ENCODE peak calls at places on chromosomes 3 and 15, in five cellular contexts. K is dorsolateral prefrontal cortex, T is kidney epithelial cell, W is mucosa of descending colon, H is body of pancreas. N is an unnamed sample.

GRCh38 chr3:125478321-125478720 is 41.7 kb downstream of the SNX4 start:
- DNase-seq in W (no peak), H (no peak), K (no peak), T (no peak), N (no peak)

GRCh38 chr3:112646623-112647022 is 5.7 kb upstream of the CCDC80 start:
- DNase-seq in W (no peak), K (no peak), H (no peak), T (no peak), N (no peak)

GRCh38 chr15:70974004-70974832 is 81.6 kb downstream of the LRRC49 start:
- DNase-seq in K (no peak), W (no peak), T (no peak), H (no peak), N (peak)

GRCh38 chr3:159902531-159903314 is 85.9 kb upstream of the IL12A start:
- DNase-seq in T (no peak), K (no peak), H (no peak), W (no peak), N (no peak)

GRCh38 chr15:78880242-78880533 is 7.5 kb downstream of the MORF4L1 start:
- DNase-seq in H (no peak), T (no peak), K (no peak), W (no peak), N (no peak)

GRCh38 chr3:23665741-23666140 is 140.0 kb upstream of the UBE2E1 start:
- DNase-seq in K (no peak), W (no peak), H (no peak), T (no peak), N (no peak)

GRCh38 chr15:71201471-71201870 is 86.2 kb downstream of the THSD4 start:
- DNase-seq in H (peak), K (no peak), W (no peak), T (no peak), N (no peak)

GRCh38 chr15:32838820-32839219 is 121.0 kb downstream of the GREM1 start:
- DNase-seq in K (peak), H (peak), T (no peak), W (no peak), N (no peak)

GRCh38 chr15:63188247-63188936 is 1.0 kb upstream of the RAB8B start:
- DNase-seq in T (no peak), W (no peak), K (no peak), H (no peak), N (no peak)

GRCh38 chr3:158267015-158267414 is 157.1 kb downstream of the RSRC1 start:
- DNase-seq in H (no peak), W (no peak), T (no peak), K (no peak), N (no peak)

GRCh38 chr3:127081001-127081720 is 98.2 kb downstream of the PLXNA1 start:
- DNase-seq in K (no peak), W (no peak), T (no peak), H (no peak), N (no peak)

GRCh38 chr15:96276438-96277210 is 53.9 kb upstream of the NR2F2 start:
- DNase-seq in W (no peak), H (no peak), T (no peak), K (no peak), N (no peak)

GRCh38 chr3:170049146-170050000 is 11.6 kb downstream of the GPR160 start:
- DNase-seq in W (peak), H (peak), K (no peak), T (peak), N (peak)

GRCh38 chr15:89674526-89674925 is 4.6 kb downstream of the PLIN1 start:
- DNase-seq in H (no peak), T (no peak), K (no peak), W (no peak), N (no peak)

GRCh38 chr3:31760654-31761053 is 220.4 kb downstream of the OSBPL10 start:
- DNase-seq in H (no peak), W (no peak), K (no peak), T (no peak), N (no peak)

GRCh38 chr15:66115568-66116206 is 137.9 kb downstream of the MEGF11 start:
- DNase-seq in H (no peak), K (no peak), W (no peak), T (no peak), N (no peak)

GRCh38 chr3:153320585-153321128 is 158.6 kb downstream of the RAP2B start:
- DNase-seq in H (no peak), W (no peak), T (no peak), K (no peak), N (no peak)

GRCh38 chr15:66025972-66026371 is 156.7 kb downstream of the RAB11A start:
- DNase-seq in T (no peak), H (no peak), W (no peak), K (no peak), N (no peak)

GRCh38 chr3:148903022-148903442 is 37.9 kb downstream of the CPA3 start:
- DNase-seq in W (no peak), K (no peak), T (no peak), H (no peak), N (no peak)

GRCh38 chr15:42921049-42921731 is 612 bp upstream of the TTBK2 start:
- DNase-seq in W (peak), H (peak), T (no peak), K (peak), N (no peak)

GRCh38 chr15:99605990-99606389 is 40.2 kb downstream of the MEF2A start:
- DNase-seq in H (no peak), T (no peak), K (no peak), W (no peak), N (no peak)

GRCh38 chr3:73228425-73228824 is 167.0 kb downstream of the EBLN2 start:
- DNase-seq in K (no peak), T (no peak), W (no peak), H (no peak), N (no peak)

GRCh38 chr3:120095226-120096165 is 1.2 kb upstream of the GSK3B start:
- DNase-seq in K (peak), W (peak), H (peak), T (peak), N (peak)

GRCh38 chr3:31462050-31462569 is 70.6 kb upstream of the STT3B start:
- DNase-seq in T (no peak), H (no peak), W (no peak), K (no peak), N (no peak)

GRCh38 chr15:62545392-62546227 is 380.5 kb upstream of the C2CD4B start:
- DNase-seq in T (no peak), W (no peak), K (peak), H (peak), N (peak)

GRCh38 chr15:52677593-52677992 is 1.6 kb downstream of the ATOSA start:
- DNase-seq in W (no peak), H (no peak), T (no peak), K (no peak), N (no peak)

GRCh38 chr3:63441262-63441661 is 163.2 kb downstream of the SYNPR start:
- DNase-seq in T (no peak), K (no peak), W (no peak), H (no peak), N (no peak)

GRCh38 chr3:182487048-182487447 is 306.3 kb upstream of the ATP11B start:
- DNase-seq in T (no peak), K (no peak), H (no peak), W (no peak), N (no peak)

GRCh38 chr15:66682246-66682645 is 19.8 kb upstream of the SMAD6 start:
- DNase-seq in W (no peak), K (no peak), H (no peak), T (no peak), N (no peak)

GRCh38 chr15:62482715-62483429 is 317.8 kb upstream of the C2CD4B start:
- DNase-seq in H (no peak), K (no peak), W (no peak), T (no peak), N (no peak)

GRCh38 chr15:100338971-100339444 is 2.8 kb downstream of the ADAMTS17 start:
- DNase-seq in T (peak), W (no peak), K (peak), H (peak), N (no peak)

GRCh38 chr3:82707035-82707434 is 945.6 kb upstream of the GBE1 start:
- DNase-seq in T (no peak), K (no peak), H (peak), W (no peak), N (no peak)
- TF ChIP-seq CTCF in T (no peak), K (no peak), H (peak), W (no peak), N (no peak)

DNA sequence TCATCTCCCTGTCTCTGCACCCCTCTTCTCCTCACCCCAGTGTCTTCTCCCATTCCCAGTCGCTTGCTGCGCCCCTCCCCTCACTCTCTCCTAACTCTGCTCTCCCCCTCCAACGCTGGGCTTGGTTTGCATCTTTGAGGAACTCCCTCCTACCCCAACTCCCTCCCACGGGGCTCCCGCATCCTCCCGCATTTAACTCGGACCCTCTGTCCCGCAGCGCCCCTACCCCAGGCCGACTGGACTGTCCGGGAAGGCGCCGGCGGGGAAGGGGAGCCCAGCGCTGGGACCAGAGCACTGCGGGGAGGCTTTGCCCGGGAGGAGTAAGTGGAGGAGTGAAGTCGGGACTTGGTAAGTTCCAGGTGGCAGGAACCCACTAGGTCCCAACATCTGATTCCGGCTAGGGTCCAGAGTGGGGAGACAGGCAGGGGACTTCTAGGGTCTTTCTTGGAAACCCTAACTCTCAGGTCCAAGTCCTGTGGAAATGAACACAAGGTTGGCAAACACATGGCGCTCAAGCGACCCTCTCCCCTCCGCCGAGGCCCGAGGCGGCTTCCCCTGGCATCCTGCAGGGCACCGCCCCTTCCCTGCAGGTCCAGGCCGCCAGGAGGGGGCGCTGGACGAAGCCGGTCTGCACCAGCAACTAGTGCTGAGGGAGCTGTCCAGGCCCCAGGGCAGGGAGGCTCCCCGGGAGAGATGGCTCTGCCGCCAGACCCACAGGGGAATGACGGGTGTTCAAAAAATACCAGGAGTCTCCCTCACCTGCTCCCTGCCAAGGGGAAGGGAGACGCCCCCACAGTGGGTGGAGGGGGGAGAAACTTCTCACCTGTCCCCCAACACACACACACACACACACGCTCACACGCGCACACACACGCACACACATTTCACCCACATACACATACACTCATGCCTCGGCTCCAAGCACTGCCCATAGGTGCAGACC is 53.2 kb downstream of the LHFPL4 start:
- DNase-seq in H (peak), T (peak), K (peak), W (peak), N (no peak)
- H3K4me3 ChIP-seq in H (no peak), T (no peak), K (peak), W (no peak), N (peak)

DNA sequence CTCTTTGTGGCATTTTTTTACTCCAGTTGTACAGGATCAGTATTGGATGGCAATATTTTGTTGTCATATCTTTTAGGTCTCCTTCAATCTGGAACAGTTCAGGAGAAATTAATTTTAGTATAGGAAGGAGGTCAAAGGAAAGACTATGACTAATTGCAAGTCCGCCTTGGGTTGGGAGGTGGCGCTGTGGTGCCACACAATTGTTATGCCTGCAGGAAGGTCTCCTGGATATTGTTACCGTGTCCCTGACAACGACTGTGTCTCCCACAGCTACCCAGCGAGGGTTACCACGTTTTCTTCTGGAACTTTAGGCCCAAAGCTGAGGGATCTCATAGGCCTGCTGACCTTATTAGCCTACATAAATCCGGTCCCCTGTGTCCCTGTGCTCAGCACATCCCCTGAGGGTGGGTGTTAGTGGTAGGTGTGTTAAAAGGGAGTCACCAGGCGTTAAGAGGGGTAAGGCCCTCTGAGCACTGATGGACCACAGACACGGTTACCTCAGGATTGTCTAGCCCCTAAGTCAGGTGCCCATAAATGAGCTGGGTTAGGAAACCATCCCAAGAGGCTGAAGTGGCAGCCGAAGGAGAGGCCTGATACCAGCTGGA is 31.5 kb downstream of the KCNAB1 start:
- DNase-seq in T (no peak), H (peak), K (peak), W (peak), N (peak)
- TF ChIP-seq CTCF in T (peak), H (peak), K (peak), W (peak), N (peak)

GRCh38 chr3:194488007-194488742 is 1.4 kb upstream of the ATP13A3 start:
- DNase-seq in W (no peak), H (no peak), K (no peak), T (no peak), N (no peak)
- H3K4me3 ChIP-seq in W (no peak), H (no peak), K (peak), T (no peak), N (peak)

GRCh38 chr3:48422272-48422671 is 7.6 kb downstream of the PLXNB1 start:
- DNase-seq in T (no peak), K (no peak), W (no peak), H (no peak), N (no peak)
- TF ChIP-seq CTCF in T (no peak), K (no peak), W (no peak), H (no peak), N (peak)

DNA sequence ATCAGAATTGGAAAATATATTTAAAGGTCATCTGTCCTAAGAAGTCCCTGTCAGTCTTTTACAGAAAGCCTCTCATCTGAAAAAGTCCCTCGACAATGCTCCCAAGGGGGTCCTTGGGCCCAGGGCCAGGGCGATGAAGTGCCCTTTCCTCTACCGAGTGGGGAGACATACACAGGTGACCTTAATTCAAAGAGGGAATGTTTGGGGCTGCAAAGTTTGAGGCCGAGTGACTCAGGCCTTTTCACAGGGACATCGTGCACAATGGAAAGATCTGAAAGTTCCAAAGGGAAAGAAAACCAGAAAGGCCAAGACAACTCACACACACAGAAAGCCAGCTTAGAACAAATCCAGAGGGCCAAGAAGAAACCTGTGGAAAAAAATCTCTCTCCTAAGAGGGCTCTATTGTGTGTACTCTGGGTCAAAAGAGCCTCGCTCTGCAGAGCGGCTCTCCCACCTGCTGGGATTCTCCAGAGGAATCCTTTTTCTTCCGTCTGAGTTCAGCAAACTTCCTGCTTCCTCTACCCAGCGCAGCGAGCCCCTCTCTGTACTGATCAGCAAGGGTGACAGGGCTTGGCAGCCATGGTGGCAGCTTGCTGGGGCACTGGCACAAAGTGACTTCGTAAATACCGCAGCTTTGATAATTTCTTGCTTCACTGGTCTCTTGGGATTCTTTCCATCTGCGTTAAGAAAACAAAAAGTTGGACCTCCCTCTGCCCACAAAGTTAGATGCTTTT is 259.1 kb downstream of the OPA1 start:
- DNase-seq in W (no peak), H (peak), T (no peak), K (no peak), N (no peak)
- H3K4me3 ChIP-seq in W (no peak), H (no peak), T (no peak), K (no peak), N (no peak)

GRCh38 chr3:141365206-141365605 is 3.1 kb upstream of the ZBTB38 start:
- DNase-seq in W (no peak), K (no peak), T (no peak), H (no peak), N (no peak)

GRCh38 chr3:141362736-141363135 is 5.6 kb upstream of the ZBTB38 start:
- DNase-seq in H (no peak), T (no peak), K (no peak), W (no peak), N (no peak)

GRCh38 chr3:141355242-141355641 is 13.1 kb upstream of the ZBTB38 start:
- DNase-seq in K (no peak), W (no peak), T (no peak), H (no peak), N (no peak)

GRCh38 chr3:141366285-141367037 is 1.8 kb upstream of the ZBTB38 start:
- DNase-seq in W (no peak), K (no peak), H (peak), T (peak), N (peak)

GRCh38 chr3:141360888-141361598 is 7.3 kb upstream of the ZBTB38 start:
- DNase-seq in W (no peak), K (no peak), T (peak), H (no peak), N (no peak)
- TF ChIP-seq CTCF in W (peak), K (peak), T (peak), H (peak), N (peak)

DNA sequence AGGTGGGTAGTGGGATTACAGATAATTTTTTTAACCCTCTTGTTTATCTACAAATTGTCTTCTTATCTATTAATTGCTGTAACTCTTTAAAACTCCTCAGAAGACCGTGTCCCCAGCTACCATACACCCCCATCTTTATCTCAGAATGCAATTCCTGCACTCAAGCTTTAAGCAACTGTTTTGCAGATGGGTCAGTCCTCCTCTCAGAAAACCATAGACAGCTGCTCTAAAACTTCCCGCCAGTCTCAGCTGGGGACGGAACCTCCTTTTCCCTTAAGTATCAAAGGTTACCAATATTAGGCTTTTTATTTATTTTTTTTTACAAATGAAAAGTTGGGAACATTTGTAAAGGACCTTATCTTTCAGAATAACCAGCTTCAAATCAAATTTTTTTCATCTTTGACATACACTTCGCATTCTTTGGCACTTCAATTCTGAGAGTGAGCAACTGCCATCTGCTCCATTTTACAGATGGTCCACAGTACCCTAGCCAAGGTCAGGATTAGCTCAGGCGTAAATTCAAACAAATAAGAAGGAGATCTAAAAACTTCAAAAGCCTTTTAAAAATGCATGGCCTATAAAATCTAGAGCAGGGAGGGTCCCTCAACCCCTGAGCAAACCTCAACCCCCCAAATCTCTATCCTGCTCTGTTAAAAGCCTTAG is 1.2 kb downstream of the GATM start:
- DNase-seq in H (no peak), K (no peak), T (no peak), W (no peak), N (no peak)
- H3K4me3 ChIP-seq in H (peak), K (peak), T (peak), W (no peak), N (peak)